ENCODE peak calls at places on chromosome 22, in four cellular contexts. B is IMR-90, R is H1, A is mesendoderm. N is an unnamed sample.

GRCh38 chr22:22702874-22703570 is 58.6 kb downstream of the GGTLC2 start:
- DNase-seq in B (no peak), R (no peak), A (no peak), N (no peak)

GRCh38 chr22:37244114-37244921 is at the start of gene RAC2:
- DNase-seq in B (peak; percentile 57), R (no peak), A (peak; percentile 58), N (peak; percentile 73)

GRCh38 chr22:49763138-49763537 is 64.5 kb downstream of the BRD1 start:
- DNase-seq in B (no peak), R (no peak), A (no peak), N (no peak)

GRCh38 chr22:43923631-43924548 is at the start of gene PNPLA3:
- DNase-seq in B (peak; percentile 81), R (peak; percentile 70), A (peak; percentile 96), N (peak; percentile 95)

GRCh38 chr22:30591191-30591587 is 521 bp downstream of the PES1 start:
- DNase-seq in B (peak; percentile 56), R (no peak), A (no peak), N (no peak)

GRCh38 chr22:35384973-35385588 is 4.2 kb downstream of the HMOX1 start:
- DNase-seq in B (no peak), R (no peak), A (no peak), N (no peak)

GRCh38 chr22:43838161-43838560 is 24.2 kb downstream of the SULT4A1 start:
- DNase-seq in B (no peak), R (no peak), A (no peak), N (no peak)

GRCh38 chr22:26610072-26610958 is 7.5 kb downstream of the CRYBB1 start:
- DNase-seq in B (peak; percentile 96), R (no peak), A (no peak), N (no peak)

GRCh38 chr22:38129856-38130255 is 19.4 kb upstream of the BAIAP2L2 start:
- DNase-seq in B (no peak), R (no peak), A (no peak), N (no peak)

GRCh38 chr22:36977947-36978660 is 41.1 kb downstream of the TST start:
- DNase-seq in B (peak; percentile 76), R (peak; percentile 59), A (peak; percentile 85), N (peak; percentile 87)

GRCh38 chr22:49812838-49813237 is 14.8 kb downstream of the BRD1 start:
- DNase-seq in B (peak; percentile 37), R (no peak), A (no peak), N (no peak)

GRCh38 chr22:33038131-33038772 is 19.9 kb downstream of the SYN3 start:
- DNase-seq in B (no peak), R (no peak), A (peak; percentile 35), N (no peak)

GRCh38 chr22:29218758-29219408 is 13.2 kb downstream of the EMID1 start:
- DNase-seq in B (no peak), R (no peak), A (no peak), N (peak; percentile 21)

GRCh38 chr22:37633693-37634504 is 5.6 kb upstream of the SH3BP1 start:
- DNase-seq in B (peak; percentile 92), R (peak; percentile 41), A (peak; percentile 72), N (peak; percentile 86)

GRCh38 chr22:45163074-45163416 is 680 bp upstream of the NUP50 start:
- DNase-seq in B (peak; percentile 54), R (no peak), A (peak; percentile 66), N (peak; percentile 42)

GRCh38 chr22:49514656-49515055 is 313.0 kb downstream of the BRD1 start:
- DNase-seq in B (no peak), R (no peak), A (no peak), N (peak; percentile 19)

GRCh38 chr22:49218142-49218541 is 609.5 kb downstream of the BRD1 start:
- DNase-seq in B (no peak), R (no peak), A (no peak), N (peak; percentile 0)

GRCh38 chr22:44192098-44192810 is 11.5 kb downstream of the PARVG start:
- DNase-seq in B (no peak), R (peak; percentile 15), A (peak; percentile 46), N (peak; percentile 89)

GRCh38 chr22:30934053-30934452 is 34.5 kb downstream of the MORC2 start:
- DNase-seq in B (no peak), R (no peak), A (no peak), N (no peak)

GRCh38 chr22:37167176-37167980 is 17.7 kb upstream of the IL2RB start:
- DNase-seq in B (no peak), R (no peak), A (no peak), N (no peak)

GRCh38 chr22:46661221-46661851 is 41.1 kb downstream of the GRAMD4 start:
- DNase-seq in B (peak; percentile 76), R (no peak), A (no peak), N (no peak)
- H3K27ac ChIP-seq in B (no peak overlapping the region), R (no peak overlapping the region), A (no peak overlapping the region), N (no peak overlapping the region)

GRCh38 chr22:19965771-19966709 is 24.4 kb upstream of the TXNRD2 start:
- DNase-seq in B (no peak), R (no peak), A (peak; percentile 59), N (peak; percentile 59)
- H4K5ac ChIP-seq in B (no peak overlapping the region), R (no peak overlapping the region), A (no peak overlapping the region), N (no peak overlapping the region)

GRCh38 chr22:21626735-21627469 is 2.9 kb downstream of the YDJC start:
- DNase-seq in B (no peak), R (no peak), A (no peak), N (no peak)

GRCh38 chr22:21626073-21626734 is 3.6 kb downstream of the YDJC start:
- DNase-seq in B (no peak), R (no peak), A (no peak), N (no peak)

GRCh38 chr22:21623402-21623970 is 6.3 kb downstream of the YDJC start:
- DNase-seq in B (no peak), R (no peak), A (no peak), N (no peak)

GRCh38 chr22:21624120-21624879 is 5.5 kb downstream of the YDJC start:
- DNase-seq in B (peak; percentile 23), R (no peak), A (peak; percentile 60), N (peak; percentile 72)

GRCh38 chr22:21624880-21625791 is 4.7 kb downstream of the YDJC start:
- DNase-seq in B (no peak), R (no peak), A (no peak), N (no peak)
- H3K27ac ChIP-seq in B (no peak overlapping the region), R (no peak overlapping the region), A (no peak overlapping the region), N (no peak overlapping the region)

GRCh38 chr22:42544686-42545085 is 9.1 kb upstream of the SERHL2 start:
- DNase-seq in B (peak; percentile 24), R (no peak), A (no peak), N (no peak)
- H4K5ac ChIP-seq in B (no peak overlapping the region), R (no peak overlapping the region), A (no peak overlapping the region), N (no peak overlapping the region)

GRCh38 chr22:40583058-40583741 is 53.3 kb downstream of the MRTFA start:
- DNase-seq in B (no peak), R (no peak), A (no peak), N (no peak)

GRCh38 chr22:40580631-40581030 is 55.9 kb downstream of the MRTFA start:
- DNase-seq in B (no peak), R (no peak), A (no peak), N (no peak)

GRCh38 chr22:40585205-40585778 is 51.2 kb downstream of the MRTFA start:
- DNase-seq in B (no peak), R (no peak), A (no peak), N (no peak)

GRCh38 chr22:40578171-40578570 is 58.3 kb downstream of the MRTFA start:
- DNase-seq in B (no peak), R (no peak), A (no peak), N (no peak)

GRCh38 chr22:40582063-40582462 is 54.5 kb downstream of the MRTFA start:
- DNase-seq in B (no peak), R (no peak), A (no peak), N (no peak)
- H3K27ac ChIP-seq in B (no peak overlapping the region), R (no peak overlapping the region), A (no peak overlapping the region), N (no peak overlapping the region)

DNA sequence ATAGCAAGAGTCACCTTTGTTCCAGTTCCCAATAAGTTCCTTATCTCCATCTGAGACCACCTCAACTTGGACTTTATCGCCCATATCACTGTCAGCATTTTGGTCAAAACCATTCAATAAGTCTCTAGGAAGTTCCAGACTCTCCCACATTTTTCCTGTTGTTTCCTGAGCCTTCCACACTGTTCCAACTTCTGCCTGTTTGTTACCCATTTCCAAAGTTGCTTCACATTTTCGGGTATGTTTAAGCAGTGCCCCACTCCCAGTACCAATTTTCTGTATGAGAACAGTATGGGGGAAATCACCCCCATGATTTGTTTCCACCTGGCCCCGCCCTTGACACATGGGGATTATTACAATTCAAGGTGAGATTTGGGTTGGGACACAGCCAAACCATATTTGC is 26.7 kb downstream of the BCL2L13 start:
- DNase-seq in B (no peak), R (no peak), A (no peak), N (no peak)
- H4K5ac ChIP-seq in B (no peak overlapping the region), R (no peak overlapping the region), A (no peak overlapping the region), N (no peak overlapping the region)

N was measured in H9.